ENCODE peak calls at places on chromosomes 12 and 14, in four cellular contexts. S is NCI-H2171, C is cardiac fibroblast, U is tibial artery. E is an unnamed sample.

GRCh38 chr12:21456291-21456780 is 18.9 kb downstream of the PYROXD1 start:
- DNase-seq in C (peak; percentile 31), U (no peak), S (no peak), E (peak; percentile 36)

GRCh38 chr12:38892090-38892786 is 13.2 kb downstream of the CPNE8 start:
- DNase-seq in U (no peak), C (peak; percentile 52), S (no peak), E (no peak)

GRCh38 chr14:67461341-67461985 is 27.1 kb downstream of the TMEM229B start:
- DNase-seq in C (peak; percentile 63), U (no peak), S (peak; percentile 21), E (peak; percentile 63)

GRCh38 chr14:58656671-58657411 is 19.1 kb downstream of the DACT1 start:
- DNase-seq in S (no peak), U (no peak), C (no peak), E (no peak)

GRCh38 chr14:90383731-90384542 is 12.9 kb upstream of the CALM1 start:
- DNase-seq in C (peak; percentile 49), S (peak; percentile 48), U (peak; percentile 61), E (peak; percentile 52)

GRCh38 chr12:7937867-7938506 is 2.0 kb upstream of the SLC2A3 start:
- DNase-seq in U (no peak), S (peak; percentile 72), C (peak; percentile 50), E (no peak)

GRCh38 chr12:43148711-43149110 is 403.3 kb downstream of the ADAMTS20 start:
- DNase-seq in S (no peak), C (no peak), U (no peak), E (no peak)

GRCh38 chr14:51484491-51484890 is 167.2 kb upstream of the FRMD6 start:
- DNase-seq in U (no peak), C (no peak), S (no peak), E (no peak)

GRCh38 chr14:92340938-92341337 is 18.0 kb downstream of the SLC24A4 start:
- DNase-seq in U (no peak), C (no peak), S (no peak), E (no peak)

GRCh38 chr14:31884776-31885379 is 192.2 kb upstream of the ARHGAP5 start:
- DNase-seq in C (peak; percentile 68), S (no peak), U (no peak), E (no peak)

GRCh38 chr14:32259368-32260013 is 56.4 kb upstream of the RNU6-8 start:
- DNase-seq in S (no peak), C (peak; percentile 51), U (no peak), E (peak; percentile 44)

E was measured in myocyte.